ENCODE peak calls at places on chromosome 21, in nine cellular contexts. P is colonic mucosa, X is lung, W is HL-60, Q is kidney, V is psoas muscle, O is tibial artery, T is AG04450, K is fibroblast of lung. L is an unnamed sample.
A peak's percentile ranks its signal among the peaks of the same experiment; 100 is the strongest.

GRCh38 chr21:31252611-31253010 is 91.5 kb downstream of the TIAM1 start:
- DNase-seq in P (no peak), X (no peak), W (no peak), Q (no peak), V (no peak), O (no peak), T (no peak), K (no peak), L (no peak)

GRCh38 chr21:42527489-42528158 is 14.0 kb downstream of the SLC37A1 start:
- DNase-seq in P (no peak), X (no peak), W (no peak), Q (no peak), V (no peak), O (no peak), T (no peak), K (no peak), L (no peak)

GRCh38 chr21:26686278-26686677 is 113.2 kb upstream of the CYYR1 start:
- DNase-seq in P (no peak), X (no peak), W (no peak), Q (no peak), V (no peak), O (no peak), T (no peak), K (no peak), L (peak; percentile 42)

GRCh38 chr21:33898546-33898945 is 17.1 kb downstream of the ATP5PO start:
- DNase-seq in P (no peak), X (no peak), W (no peak), Q (no peak), V (no peak), O (no peak), T (no peak), K (peak; percentile 80), L (no peak)

GRCh38 chr21:43934716-43935705 is 70.0 kb downstream of the AGPAT3 start:
- DNase-seq in P (no peak), X (no peak), W (no peak), Q (no peak), V (peak; percentile 64), O (no peak), T (no peak), K (no peak), L (no peak)

GRCh38 chr21:28963831-28964230 is 28.8 kb downstream of the LTN1 start:
- DNase-seq in P (no peak), X (no peak), W (no peak), Q (no peak), V (no peak), O (no peak), T (no peak), K (no peak), L (no peak)

GRCh38 chr21:26177741-26178452 is 7.3 kb upstream of the APP start:
- DNase-seq in P (no peak), X (no peak), W (no peak), Q (no peak), V (no peak), O (no peak), T (no peak), K (peak; percentile 44), L (no peak)

GRCh38 chr21:33801424-33802405 is 113.9 kb downstream of the ATP5PO start:
- DNase-seq in P (no peak), X (no peak), W (no peak), Q (no peak), V (peak; percentile 54), O (no peak), T (peak; percentile 23), K (peak; percentile 63), L (peak; percentile 87)

GRCh38 chr21:14321042-14321441 is 61.9 kb downstream of the HSPA13 start:
- DNase-seq in P (no peak), X (no peak), W (no peak), Q (no peak), V (no peak), O (no peak), T (no peak), K (no peak), L (peak; percentile 3)

GRCh38 chr21:17679002-17679600 is 66.4 kb upstream of the BTG3 start:
- DNase-seq in P (no peak), X (no peak), W (peak; percentile 39), Q (no peak), V (no peak), O (no peak), T (peak; percentile 37), K (peak; percentile 65), L (peak; percentile 59)

GRCh38 chr21:35619184-35619583 is 441.1 kb downstream of the SETD4 start:
- DNase-seq in P (no peak), X (no peak), W (no peak), Q (no peak), V (no peak), O (no peak), T (no peak), K (peak; percentile 90), L (peak; percentile 19)

GRCh38 chr21:41975391-41976272 is 21.8 kb upstream of the C2CD2 start:
- DNase-seq in P (peak; percentile 13), X (no peak), W (no peak), Q (peak; percentile 66), V (no peak), O (no peak), T (no peak), K (no peak), L (no peak)

GRCh38 chr21:34596561-34597271 is 18.2 kb downstream of the RCAN1 start:
- DNase-seq in P (no peak), X (no peak), W (no peak), Q (no peak), V (no peak), O (no peak), T (no peak), K (no peak), L (no peak)

GRCh38 chr21:34889287-34889536 is 159.9 kb downstream of the RUNX1 start:
- DNase-seq in P (peak; percentile 47), X (peak; percentile 60), W (peak; percentile 71), Q (peak; percentile 87), V (peak; percentile 76), O (peak; percentile 77), T (no peak), K (peak; percentile 80), L (peak; percentile 42)

GRCh38 chr21:43909736-43910455 is 44.9 kb downstream of the AGPAT3 start:
- DNase-seq in P (no peak), X (no peak), W (no peak), Q (peak; percentile 55), V (no peak), O (peak; percentile 58), T (no peak), K (no peak), L (no peak)

DNA sequence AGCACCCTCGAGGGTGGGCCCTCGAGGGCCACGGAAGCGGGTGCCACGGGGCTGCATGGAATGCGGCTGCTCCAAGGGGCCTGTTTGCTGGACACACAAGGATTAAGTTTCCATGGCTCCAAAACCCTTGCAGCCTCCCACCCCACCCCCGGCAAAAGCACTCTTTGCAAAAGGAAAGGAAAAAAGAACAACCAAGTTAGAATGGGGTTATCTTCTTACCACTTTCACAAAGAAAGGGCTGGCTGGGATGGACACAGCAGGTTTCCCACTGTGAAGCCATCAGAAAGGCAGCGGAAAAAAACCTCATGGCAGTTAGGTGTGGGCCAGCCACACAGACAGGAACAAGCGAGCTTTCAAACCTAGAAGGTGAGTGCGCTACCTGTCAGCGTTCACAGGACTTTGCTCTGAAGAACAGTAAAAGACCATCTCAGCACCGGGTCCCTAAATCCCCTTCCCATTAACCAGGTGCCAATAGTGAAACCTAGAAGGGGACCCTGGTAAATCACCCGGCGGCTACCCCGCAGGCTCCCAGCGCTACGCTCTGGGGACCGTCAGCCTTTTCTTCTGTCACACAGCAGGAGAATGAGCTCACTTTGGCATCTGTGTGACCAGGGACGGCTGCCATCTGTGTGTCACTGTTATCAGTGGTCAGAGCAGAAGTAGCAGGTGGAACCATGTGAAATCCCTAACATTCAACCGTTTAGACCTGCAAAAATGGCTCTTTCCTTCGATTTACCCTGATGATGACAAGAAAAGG is 93.0 kb downstream of the SIM2 start:
- DNase-seq in P (no peak), X (no peak), W (no peak), Q (no peak), V (no peak), O (no peak), T (no peak), K (no peak), L (no peak)
- TF ChIP-seq CTCF in P (no peak), X (no peak), W (no peak), Q (no peak), V (no peak), O (no peak), T (no peak), K (no peak), L (no peak)

GRCh38 chr21:45088116-45088515 is 13.7 kb downstream of the ADARB1 start:
- DNase-seq in P (no peak), X (no peak), W (no peak), Q (no peak), V (no peak), O (no peak), T (no peak), K (no peak), L (no peak)
- H3K27ac ChIP-seq in P (no peak overlapping the region), X (no peak overlapping the region), W (no peak overlapping the region), Q (no peak overlapping the region), V (no peak overlapping the region), O (peak overlapping the region; percentile 95), T (no peak overlapping the region), K (no peak overlapping the region), L (no peak overlapping the region)

DNA sequence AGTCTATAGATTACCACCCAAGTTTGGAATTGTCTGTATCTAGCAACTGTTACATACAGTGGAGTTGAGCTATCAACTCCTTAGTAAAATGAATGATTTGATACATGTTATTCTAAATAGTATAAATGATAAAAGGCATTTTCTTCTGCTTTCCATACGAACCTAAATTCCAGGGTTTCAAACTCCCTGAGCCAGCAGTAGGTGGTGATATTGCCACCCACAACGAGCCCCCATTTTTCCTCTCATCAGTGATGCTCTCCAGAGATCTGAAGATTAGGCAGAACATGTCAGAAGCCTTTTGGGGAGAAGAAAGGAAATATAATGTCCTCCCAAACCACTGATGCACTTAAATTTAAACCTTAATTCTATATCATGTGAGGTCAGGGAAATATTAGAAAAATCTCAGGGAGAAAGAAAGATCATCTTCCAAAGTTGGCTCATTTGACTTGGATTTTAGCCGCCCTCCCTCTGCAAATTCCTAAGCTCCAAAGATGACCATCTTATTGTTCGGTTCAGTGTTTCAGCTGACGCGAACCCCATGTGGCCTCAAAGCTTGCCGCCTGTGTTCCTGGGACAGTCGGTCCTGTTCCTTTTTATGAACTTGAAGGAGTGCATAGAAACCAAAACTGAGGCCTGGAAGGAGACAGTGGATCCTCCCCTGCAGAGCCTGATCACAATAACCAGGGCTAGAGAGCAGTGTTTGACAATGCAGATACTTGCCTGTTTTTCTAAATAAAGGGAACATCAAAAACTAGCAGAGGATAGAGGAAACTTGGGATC is 2.3 kb downstream of the EVA1C start:
- DNase-seq in P (no peak), X (no peak), W (no peak), Q (no peak), V (no peak), O (no peak), T (no peak), K (peak; percentile 52), L (peak; percentile 24)
- TF ChIP-seq CTCF in P (no peak), X (no peak), W (no peak), Q (no peak), V (no peak), O (peak; percentile 22), T (peak; percentile 56), K (peak; percentile 58), L (peak; percentile 51)

DNA sequence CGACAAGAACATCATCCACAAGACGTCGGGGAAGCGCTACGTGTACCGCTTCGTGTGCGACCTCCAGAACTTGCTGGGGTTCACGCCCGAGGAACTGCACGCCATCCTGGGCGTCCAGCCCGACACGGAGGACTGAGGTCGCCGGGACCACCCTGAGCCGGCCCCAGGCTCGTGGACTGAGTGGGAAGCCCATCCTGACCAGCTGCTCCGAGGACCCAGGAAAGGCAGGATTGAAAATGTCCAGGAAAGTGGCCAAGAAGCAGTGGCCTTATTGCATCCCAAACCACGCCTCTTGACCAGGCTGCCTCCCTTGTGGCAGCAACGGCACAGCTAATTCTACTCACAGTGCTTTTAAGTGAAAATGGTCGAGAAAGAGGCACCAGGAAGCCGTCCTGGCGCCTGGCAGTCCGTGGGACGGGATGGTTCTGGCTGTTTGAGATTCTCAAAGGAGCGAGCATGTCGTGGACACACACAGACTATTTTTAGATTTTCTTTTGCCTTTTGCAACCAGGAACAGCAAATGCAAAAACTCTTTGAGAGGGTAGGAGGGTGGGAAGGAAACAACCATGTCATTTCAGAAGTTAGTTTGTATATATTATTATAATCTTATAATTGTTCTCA is 17.1 kb downstream of the ETS2 start:
- DNase-seq in P (peak; percentile 49), X (no peak), W (no peak), Q (peak; percentile 77), V (no peak), O (peak; percentile 80), T (no peak), K (no peak), L (no peak)
- H3K27ac ChIP-seq in P (peak overlapping the region; percentile 51), X (peak overlapping the region; percentile 91), W (no peak overlapping the region), Q (peak overlapping the region; percentile 71), V (peak overlapping the region; percentile 82), O (peak overlapping the region; percentile 86), T (peak overlapping the region; percentile 54), K (peak overlapping the region; percentile 86), L (peak overlapping the region; percentile 74)